ENCODE peak calls at places on chromosome X, in five cellular contexts. C is iris pigment epithelial cell; A is uterus; E is CD8-positive, alpha-beta memory T cell; P is mesendoderm. G is an unnamed sample.

GRCh38 chrX:17160971-17161370 is 214.0 kb upstream of the NHS start:
- DNase-seq in C (no peak), A (no peak), E (no peak), P (peak), G (no peak)

GRCh38 chrX:51894697-51895336 is 1.4 kb downstream of the MAGED1 start:
- DNase-seq in C (peak), A (peak), E (no peak), P (peak), G (no peak)

GRCh38 chrX:106919932-106920452 is at the start of gene CLDN2:
- DNase-seq in C (no peak), A (no peak), E (no peak), P (peak), G (no peak)

GRCh38 chrX:35617836-35618235 is 180.3 kb upstream of the MAGEB16 start:
- DNase-seq in C (no peak), A (no peak), E (no peak), P (no peak), G (no peak)

GRCh38 chrX:120790118-120790517 is 85.5 kb downstream of the CT47B1 start:
- DNase-seq in C (peak), A (peak), E (no peak), P (peak), G (no peak)

GRCh38 chrX:136369377-136369776 is 68.6 kb downstream of the ADGRG4 start:
- DNase-seq in C (no peak), A (no peak), E (no peak), P (no peak), G (no peak)

GRCh38 chrX:51395807-51396728 is 63.4 kb downstream of the NUDT10 start:
- DNase-seq in C (no peak), A (peak), E (peak), P (peak), G (no peak)

GRCh38 chrX:2549874-2550273 is 49.1 kb upstream of the DHRSX start:
- DNase-seq in C (no peak), A (no peak), E (no peak), P (peak), G (no peak)

GRCh38 chrX:69503228-69503834 is 795 bp upstream of the NALF2 start:
- DNase-seq in C (no peak), A (no peak), E (no peak), P (no peak), G (no peak)

GRCh38 chrX:150774798-150775568 is 81.8 kb downstream of the MTMR1 start:
- DNase-seq in C (no peak), A (no peak), E (no peak), P (no peak), G (no peak)

GRCh38 chrX:41716767-41717473 is 7.1 kb upstream of the GPR82 start:
- DNase-seq in C (no peak), A (no peak), E (no peak), P (no peak), G (no peak)

GRCh38 chrX:121308276-121308805 is 260.9 kb downstream of the GLUD2 start:
- DNase-seq in C (peak), A (peak), E (no peak), P (peak), G (peak)

GRCh38 chrX:103780701-103781402 is 4.2 kb downstream of the PLP1 start:
- DNase-seq in C (no peak), A (no peak), E (no peak), P (no peak), G (no peak)

GRCh38 chrX:133544105-133544504 is 128.8 kb upstream of the GPC4 start:
- DNase-seq in C (peak), A (peak), E (no peak), P (peak), G (no peak)

GRCh38 chrX:103498786-103499185 is 20.5 kb downstream of the RAB40A start:
- DNase-seq in C (no peak), A (no peak), E (no peak), P (no peak), G (peak)

GRCh38 chrX:19566359-19567141 is 51.2 kb upstream of the MAP3K15 start:
- DNase-seq in C (peak), A (no peak), E (no peak), P (peak), G (no peak)

GRCh38 chrX:17020828-17021821 is 74.7 kb downstream of the REPS2 start:
- DNase-seq in C (no peak), A (no peak), E (no peak), P (no peak), G (no peak)

GRCh38 chrX:44017726-44018125 is 44.5 kb upstream of the NDP start:
- DNase-seq in C (no peak), A (no peak), E (no peak), P (no peak), G (no peak)

GRCh38 chrX:53047228-53047627 is 1.4 kb upstream of the GPR173 start:
- DNase-seq in C (no peak), A (no peak), E (no peak), P (no peak), G (no peak)

GRCh38 chrX:48971325-48972213 is at the start of gene KCND1:
- DNase-seq in C (peak), A (peak), E (no peak), P (peak), G (no peak)

GRCh38 chrX:83419030-83419792 is 88.9 kb upstream of the POU3F4 start:
- DNase-seq in C (no peak), A (no peak), E (no peak), P (no peak), G (no peak)